ENCODE peak calls at places on chromosomes 6 and 20, in seven cellular contexts. F is ovary; O is heart right ventricle; A is endothelial cell of umbilical vein; Z is foreskin fibroblast; L is endothelial cell; U is CD4-positive, alpha-beta T cell. K is an unnamed sample.

GRCh38 chr6:47938411-47938810 is 156.6 kb downstream of the OPN5 start:
- DNase-seq in F (no peak), O (no peak), A (no peak), Z (no peak), L (no peak), U (no peak), K (no peak)

GRCh38 chr6:136676075-136676474 is 116.2 kb downstream of the MAP3K5 start:
- DNase-seq in F (no peak), O (no peak), A (no peak), Z (no peak), L (no peak), U (no peak), K (no peak)

GRCh38 chr6:142531727-142532126 is 229.9 kb downstream of the ADGRG6 start:
- DNase-seq in F (no peak), O (no peak), A (no peak), Z (no peak), L (no peak), U (no peak), K (no peak)

GRCh38 chr6:140045116-140045515 is 670.7 kb upstream of the CITED2 start:
- DNase-seq in F (no peak), O (no peak), A (no peak), Z (no peak), L (no peak), U (no peak), K (no peak)

GRCh38 chr20:4998160-4998651 is 3.1 kb downstream of the SLC23A2 start:
- DNase-seq in F (no peak), O (no peak), A (no peak), Z (no peak), L (no peak), U (no peak), K (no peak)

GRCh38 chr6:50708664-50709365 is 4.5 kb upstream of the TFAP2D start:
- DNase-seq in F (no peak), O (no peak), A (no peak), Z (no peak), L (no peak), U (no peak), K (no peak)

GRCh38 chr6:147949981-147950622 is 392.5 kb upstream of the SASH1 start:
- DNase-seq in F (no peak), O (no peak), A (peak; percentile 12), Z (peak; percentile 17), L (no peak), U (no peak), K (no peak)

GRCh38 chr20:59000326-59000725 is 6.7 kb downstream of the CTSZ start:
- DNase-seq in F (no peak), O (no peak), A (no peak), Z (no peak), L (no peak), U (no peak), K (no peak)

GRCh38 chr6:31956796-31957195 is 2.0 kb downstream of the NELFE start:
- DNase-seq in F (no peak), O (no peak), A (no peak), Z (no peak), L (no peak), U (no peak), K (no peak)

GRCh38 chr6:26122005-26122388 is 34.8 kb downstream of the HFE start:
- DNase-seq in F (no peak), O (no peak), A (no peak), Z (no peak), L (no peak), U (no peak), K (no peak)

GRCh38 chr6:163466839-163467390 is 52.4 kb downstream of the QKI start:
- DNase-seq in F (no peak), O (no peak), A (no peak), Z (no peak), L (no peak), U (no peak), K (no peak)

GRCh38 chr6:54029187-54029586 is 82.1 kb upstream of the MLIP start:
- DNase-seq in F (no peak), O (no peak), A (no peak), Z (no peak), L (no peak), U (no peak), K (no peak)

GRCh38 chr20:33275215-33275614 is 7.8 kb upstream of the BPIFB1 start:
- DNase-seq in F (no peak), O (no peak), A (no peak), Z (no peak), L (no peak), U (no peak), K (no peak)

GRCh38 chr20:33273117-33273851 is 9.7 kb upstream of the BPIFB1 start:
- DNase-seq in F (no peak), O (no peak), A (no peak), Z (no peak), L (no peak), U (no peak), K (no peak)

GRCh38 chr20:33275871-33276270 is 7.1 kb upstream of the BPIFB1 start:
- DNase-seq in F (no peak), O (no peak), A (no peak), Z (no peak), L (no peak), U (no peak), K (no peak)

GRCh38 chr20:33276303-33277113 is 6.5 kb upstream of the BPIFB1 start:
- DNase-seq in F (no peak), O (no peak), A (no peak), Z (no peak), L (no peak), U (no peak), K (no peak)

GRCh38 chr20:33272155-33272873 is 10.7 kb upstream of the BPIFB1 start:
- DNase-seq in F (no peak), O (no peak), A (no peak), Z (no peak), L (no peak), U (no peak), K (no peak)
- TF ChIP-seq CTCF in F (no peak), O (no peak), A (no peak), Z (no peak), L (no peak), U (no peak), K (no peak)

GRCh38 chr6:167827588-167828324 is 1.0 kb downstream of the AFDN start:
- DNase-seq in F (peak; percentile 71), O (peak; percentile 52), A (peak; percentile 67), Z (peak; percentile 20), L (peak; percentile 76), U (peak; percentile 7), K (no peak)

GRCh38 chr6:167825059-167825758 is 1.5 kb upstream of the AFDN start:
- DNase-seq in F (no peak), O (no peak), A (no peak), Z (peak; percentile 47), L (no peak), U (no peak), K (no peak)

GRCh38 chr6:167827062-167827587 is 414 bp downstream of the AFDN start:
- DNase-seq in F (peak; percentile 59), O (peak; percentile 44), A (no peak), Z (no peak), L (peak; percentile 64), U (no peak), K (no peak)

GRCh38 chr6:167825759-167826229 is 917 bp upstream of the AFDN start:
- DNase-seq in F (no peak), O (peak; percentile 44), A (no peak), Z (peak; percentile 50), L (peak; percentile 72), U (no peak), K (no peak)

GRCh38 chr6:167826230-167827061 is at the start of gene AFDN:
- DNase-seq in F (peak; percentile 82), O (peak; percentile 77), A (no peak), Z (peak; percentile 48), L (peak; percentile 69), U (peak; percentile 53), K (no peak)
- TF ChIP-seq CTCF in F (peak; percentile 25), O (peak; percentile 23), A (peak; percentile 20), Z (peak; percentile 21), L (peak; percentile 23), U (no peak), K (no peak)

DNA sequence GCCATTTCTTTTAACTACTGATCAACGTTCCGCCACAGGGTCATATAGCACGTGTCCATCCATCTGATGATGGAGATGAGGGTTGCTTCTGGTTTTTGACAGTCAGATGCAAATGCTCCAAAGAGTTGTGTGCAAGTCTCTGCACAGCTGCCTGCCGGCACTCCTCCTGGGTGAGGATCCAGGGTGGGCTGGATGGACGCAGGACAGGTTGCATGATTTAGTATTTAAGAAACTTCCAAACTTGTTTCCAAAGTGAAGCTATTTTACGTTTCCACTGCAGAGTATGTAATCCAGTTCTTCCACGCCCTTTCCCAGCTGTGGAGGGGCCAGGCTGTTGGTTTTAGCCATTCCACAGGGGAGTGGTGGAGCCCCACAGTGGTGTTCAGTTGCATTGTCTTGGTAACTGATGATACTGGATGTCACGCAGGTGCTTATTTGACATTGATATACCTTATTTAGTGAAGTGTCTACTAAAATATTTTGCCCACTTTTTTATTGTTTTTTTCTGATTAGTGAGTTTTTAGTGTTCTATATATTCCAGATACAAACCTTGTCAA is 157.2 kb downstream of the THBS2 start:
- DNase-seq in F (no peak), O (no peak), A (no peak), Z (no peak), L (no peak), U (no peak), K (no peak)
- TF ChIP-seq CTCF in F (no peak), O (no peak), A (no peak), Z (no peak), L (no peak), U (no peak), K (no peak)

GRCh38 chr6:100230976-100231316 is 233.8 kb downstream of the SIM1 start:
- DNase-seq in F (no peak), O (no peak), A (peak; percentile 51), Z (peak; percentile 32), L (no peak), U (no peak), K (no peak)

GRCh38 chr6:100229512-100229911 is 235.2 kb downstream of the SIM1 start:
- DNase-seq in F (no peak), O (no peak), A (no peak), Z (no peak), L (no peak), U (no peak), K (no peak)

GRCh38 chr6:100226811-100227210 is 232.8 kb upstream of the MCHR2 start:
- DNase-seq in F (no peak), O (no peak), A (peak; percentile 18), Z (no peak), L (no peak), U (no peak), K (no peak)

GRCh38 chr6:100230115-100230975 is 234.4 kb downstream of the SIM1 start:
- DNase-seq in F (no peak), O (no peak), A (no peak), Z (no peak), L (no peak), U (no peak), K (no peak)

GRCh38 chr6:100228437-100229424 is 234.7 kb upstream of the MCHR2 start:
- DNase-seq in F (peak; percentile 13), O (peak; percentile 68), A (peak; percentile 86), Z (peak; percentile 57), L (peak; percentile 84), U (peak; percentile 1), K (no peak)
- TF ChIP-seq CTCF in F (no peak), O (no peak), A (no peak), Z (no peak), L (no peak), U (no peak), K (no peak)

K was measured in D721Med.